ENCODE peak calls at places on chromosomes 12 and 14, in four cellular contexts. U is trophoblast cell, D is IMR-90, Z is H9. S is an unnamed sample.

GRCh38 chr14:22533057-22533704 is 55.8 kb downstream of the DAD1 start:
- DNase-seq in D (no peak), Z (no peak), U (no peak), S (no peak)

GRCh38 chr12:11856971-11857370 is 207.5 kb downstream of the ETV6 start:
- DNase-seq in D (no peak), Z (no peak), U (no peak), S (no peak)

GRCh38 chr12:77122236-77122635 is 56.9 kb upstream of the E2F7 start:
- DNase-seq in U (peak), D (peak), Z (no peak), S (peak)

GRCh38 chr12:111155521-111155920 is 213.4 kb downstream of the PHETA1 start:
- DNase-seq in U (no peak), Z (no peak), D (no peak), S (no peak)

GRCh38 chr12:38903596-38903995 is 1.8 kb downstream of the CPNE8 start:
- DNase-seq in Z (no peak), U (no peak), D (no peak), S (no peak)

GRCh38 chr14:73143003-73143402 is 6.7 kb downstream of the PSEN1 start:
- DNase-seq in Z (no peak), D (no peak), U (no peak), S (no peak)

GRCh38 chr12:68428724-68429580 is 96.8 kb upstream of the MDM1 start:
- DNase-seq in D (peak), Z (no peak), U (no peak), S (peak)

GRCh38 chr12:124369055-124369900 is 74.4 kb downstream of the RFLNA start:
- DNase-seq in D (peak), Z (no peak), U (peak), S (peak)

GRCh38 chr12:32515137-32515860 is 115.9 kb downstream of the FGD4 start:
- DNase-seq in Z (no peak), U (peak), D (no peak), S (no peak)

GRCh38 chr14:31118892-31119291 is 88.7 kb downstream of the HECTD1 start:
- DNase-seq in D (no peak), U (no peak), Z (no peak), S (peak)

GRCh38 chr14:106657460-106657859 is 1131.1 kb downstream of the TMEM121 start:
- DNase-seq in D (no peak), U (no peak), Z (no peak), S (no peak)

GRCh38 chr14:20093442-20093841 is 17.1 kb upstream of the OR4K17 start:
- DNase-seq in U (no peak), D (no peak), Z (no peak), S (no peak)

GRCh38 chr14:62778310-62778709 is 266.9 kb downstream of the KCNH5 start:
- DNase-seq in U (no peak), D (no peak), Z (no peak), S (no peak)

GRCh38 chr12:9118161-9118560 is 2.4 kb upstream of the A2M start:
- DNase-seq in Z (no peak), D (no peak), U (peak), S (no peak)

GRCh38 chr12:52800259-52800917 is 4.5 kb upstream of the KRT3 start:
- DNase-seq in D (no peak), U (no peak), Z (no peak), S (no peak)

GRCh38 chr14:23933706-23934105 is 19.9 kb upstream of the DHRS4 start:
- DNase-seq in Z (no peak), D (no peak), U (no peak), S (no peak)

GRCh38 chr12:7716391-7716790 is 5.2 kb downstream of the DPPA3 start:
- DNase-seq in U (peak), D (no peak), Z (no peak), S (no peak)

GRCh38 chr14:53022593-53022992 is 71.7 kb upstream of the FERMT2 start:
- DNase-seq in D (peak), Z (no peak), U (no peak), S (no peak)

GRCh38 chr12:113933201-113933786 is 32.8 kb downstream of the RBM19 start:
- DNase-seq in D (peak), U (no peak), Z (no peak), S (peak)

GRCh38 chr14:46401066-46401465 is 250.5 kb downstream of the RPL10L start:
- DNase-seq in U (no peak), D (no peak), Z (no peak), S (no peak)

GRCh38 chr12:54723653-54724256 is 75.6 kb upstream of the DCD start:
- DNase-seq in U (no peak), Z (peak), D (peak), S (peak)

GRCh38 chr14:82602794-82603193 is 1069.1 kb upstream of the SEL1L start:
- DNase-seq in U (no peak), D (no peak), Z (no peak), S (no peak)

GRCh38 chr14:33551963-33552362 is 398.9 kb downstream of the EGLN3 start:
- DNase-seq in U (no peak), Z (peak), D (no peak), S (no peak)

GRCh38 chr12:53676715-53677611 is 1.1 kb upstream of the ATP5MC2 start:
- DNase-seq in U (no peak), Z (peak), D (peak), S (peak)

GRCh38 chr14:99605299-99605961 is 1.4 kb upstream of the CCDC85C start:
- DNase-seq in U (no peak), Z (peak), D (peak), S (peak)

GRCh38 chr12:81222841-81223595 is 145.1 kb downstream of the ACSS3 start:
- DNase-seq in D (peak), Z (no peak), U (no peak), S (no peak)

GRCh38 chr14:100728962-100729361 is 2.3 kb downstream of the DLK1 start:
- DNase-seq in U (no peak), D (no peak), Z (no peak), S (no peak)

GRCh38 chr12:82527165-82527780 is 159.4 kb upstream of the TMTC2 start:
- DNase-seq in D (peak), U (peak), Z (no peak), S (peak)

GRCh38 chr14:90523544-90523943 is 126.7 kb downstream of the CALM1 start:
- DNase-seq in Z (no peak), U (peak), D (peak), S (peak)

GRCh38 chr12:94561943-94562411 is 88.4 kb downstream of the TMCC3 start:
- DNase-seq in Z (no peak), D (no peak), U (no peak), S (no peak)

GRCh38 chr14:81991998-81992397 is 458.3 kb upstream of the SEL1L start:
- DNase-seq in Z (no peak), U (no peak), D (no peak), S (peak)

GRCh38 chr12:85823436-85824179 is 12.6 kb downstream of the RASSF9 start:
- DNase-seq in U (no peak), D (peak), Z (no peak), S (peak)

GRCh38 chr14:51093371-51094281 is 1.3 kb downstream of the TRIM9 start:
- DNase-seq in Z (peak), D (no peak), U (no peak), S (no peak)

GRCh38 chr12:109014984-109015765 is 5.7 kb downstream of the SVOP start:
- DNase-seq in D (no peak), U (no peak), Z (peak), S (no peak)

GRCh38 chr12:93804392-93805179 is 127.4 kb downstream of the CRADD start:
- DNase-seq in D (no peak), U (no peak), Z (no peak), S (no peak)

DNA sequence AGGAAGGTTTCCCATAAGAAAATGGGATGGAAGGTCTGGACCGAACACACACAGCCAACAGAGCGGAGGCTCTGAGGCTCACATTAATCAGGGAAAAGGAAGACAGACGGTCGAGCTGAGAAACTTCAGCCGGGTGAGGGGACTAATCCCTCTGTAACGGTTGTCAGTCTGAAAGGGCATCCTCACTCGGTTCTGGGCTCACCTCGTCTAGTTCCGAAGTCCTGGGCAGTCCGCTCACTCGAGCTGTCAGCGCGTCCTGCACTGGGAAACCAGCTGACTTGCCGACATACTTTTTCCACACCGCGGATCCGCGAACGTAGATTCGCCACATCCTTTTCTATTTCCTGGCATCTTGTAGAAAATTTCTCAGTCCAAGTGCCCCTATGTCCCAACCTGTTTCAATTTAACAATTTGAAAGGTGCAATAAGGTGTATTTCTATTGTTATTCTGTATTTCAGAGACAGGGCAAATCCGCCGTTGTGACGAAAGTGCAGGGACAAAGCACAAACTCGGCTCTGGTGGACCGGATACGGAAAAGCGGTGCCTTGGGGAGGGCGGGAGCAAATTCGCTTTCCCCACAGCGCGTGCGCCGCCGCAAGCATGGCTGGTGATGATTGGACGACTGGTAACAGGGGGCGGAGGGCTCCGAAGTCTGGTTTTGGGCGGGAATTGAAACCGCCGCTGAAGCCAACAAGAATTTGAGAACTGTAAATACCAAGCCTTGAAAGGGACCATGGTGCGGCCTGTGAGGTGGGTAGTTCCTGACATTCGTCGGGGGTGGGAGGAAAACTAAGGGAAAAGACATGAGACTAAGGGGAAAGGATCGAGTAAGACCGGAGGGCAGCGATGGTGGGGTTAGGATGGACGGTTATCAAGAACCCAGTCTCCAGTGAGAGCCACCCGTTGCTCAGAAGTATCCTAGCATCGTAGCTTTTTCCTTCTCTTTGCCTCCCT is at the start of gene RAD51AP1:
- DNase-seq in D (peak), Z (peak), U (peak), S (peak)
- H2BK5ac ChIP-seq in D (peak), Z (peak), U (peak), S (peak)

GRCh38 chr14:54627718-54628345 is 60.9 kb downstream of the SAMD4A start:
- DNase-seq in D (peak), Z (no peak), U (no peak), S (peak)
- H3K9ac ChIP-seq in D (peak), Z (no peak), U (no peak), S (peak)

GRCh38 chr12:25840678-25841077 is 117.8 kb upstream of the RASSF8 start:
- DNase-seq in Z (no peak), D (peak), U (no peak), S (no peak)
- H2BK5ac ChIP-seq in Z (peak), D (no peak), U (no peak), S (no peak)

GRCh38 chr14:104576607-104577332 is 2.8 kb upstream of the C14orf180 start:
- DNase-seq in D (no peak), U (no peak), Z (no peak), S (peak)
- H3K9ac ChIP-seq in D (no peak), U (no peak), Z (no peak), S (no peak)

GRCh38 chr12:129531004-129531403 is 372.8 kb downstream of the TMEM132D start:
- DNase-seq in Z (peak), D (no peak), U (peak), S (no peak)

GRCh38 chr12:129532707-129533499 is 370.9 kb downstream of the TMEM132D start:
- DNase-seq in U (no peak), D (no peak), Z (peak), S (no peak)

GRCh38 chr12:129535351-129535750 is 368.5 kb downstream of the TMEM132D start:
- DNase-seq in D (no peak), Z (no peak), U (no peak), S (no peak)

GRCh38 chr12:129530517-129530916 is 373.3 kb downstream of the TMEM132D start:
- DNase-seq in U (no peak), Z (no peak), D (no peak), S (no peak)

DNA sequence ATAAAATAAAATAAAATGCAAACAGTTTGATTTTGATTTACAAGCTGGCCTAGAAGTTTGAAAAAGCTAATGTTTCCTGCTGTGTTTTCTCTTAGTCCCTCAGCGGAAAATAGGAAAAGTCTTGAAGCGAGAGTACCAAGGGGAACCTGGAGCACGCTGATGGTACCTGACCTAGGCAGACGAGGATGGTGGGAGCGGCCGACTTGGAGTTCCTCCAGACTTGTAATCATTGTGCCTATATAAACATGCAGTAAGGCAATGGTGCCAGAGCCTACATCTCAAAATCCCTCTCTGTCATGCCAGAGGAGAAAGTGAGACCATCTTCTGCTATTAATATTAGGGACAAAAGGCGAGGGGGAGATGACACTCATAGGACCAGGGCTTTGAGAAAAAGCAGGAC is 371.7 kb downstream of the TMEM132D start:
- DNase-seq in D (no peak), U (no peak), Z (no peak), S (no peak)
- H2BK5ac ChIP-seq in D (no peak), U (no peak), Z (no peak), S (no peak)

GRCh38 chr12:6333029-6333428 is 8.8 kb downstream of the TNFRSF1A start:
- DNase-seq in D (no peak), Z (no peak), U (no peak), S (no peak)

GRCh38 chr12:6333566-6333965 is 8.3 kb downstream of the TNFRSF1A start:
- DNase-seq in U (peak), D (peak), Z (no peak), S (peak)

GRCh38 chr12:6334940-6335450 is 6.9 kb downstream of the TNFRSF1A start:
- DNase-seq in Z (no peak), D (peak), U (no peak), S (peak)

GRCh38 chr12:6335451-6336078 is 6.3 kb downstream of the TNFRSF1A start:
- DNase-seq in Z (peak), D (peak), U (peak), S (peak)

DNA sequence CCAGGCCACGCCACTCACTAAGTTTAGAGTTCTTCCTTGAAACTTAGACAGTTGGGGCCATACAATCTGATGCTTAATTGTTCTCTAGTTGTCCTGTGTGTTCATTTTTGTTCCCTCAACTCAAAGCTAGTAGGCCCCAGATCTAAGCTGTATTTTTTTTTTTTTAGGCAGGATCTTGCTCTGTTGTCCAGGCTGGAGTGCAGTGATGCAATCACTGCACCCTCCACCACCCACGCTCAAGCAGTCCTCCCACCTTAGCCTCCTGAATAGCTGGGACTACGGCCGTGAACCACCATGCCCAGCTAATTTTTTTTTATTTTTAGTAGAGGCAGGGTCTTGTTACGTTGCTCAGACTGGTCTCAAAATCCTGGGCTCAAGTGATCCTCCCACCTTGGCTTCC is 7.5 kb downstream of the TNFRSF1A start:
- DNase-seq in D (no peak), U (no peak), Z (no peak), S (no peak)
- H3K9ac ChIP-seq in D (peak), U (no peak), Z (no peak), S (peak)

GRCh38 chr12:286531-287300 is 24.1 kb upstream of the SLC6A13 start:
- DNase-seq in D (no peak), U (no peak), Z (no peak), S (no peak)
- H2BK5ac ChIP-seq in D (no peak), U (no peak), Z (no peak), S (no peak)

S was measured in mesenchymal stem cell.